ENCODE peak calls at places on chromosomes 6 and 20, in six cellular contexts. One of them, this sample, is unnamed.

GRCh38 chr6:53043626-53044025 is 21.6 kb upstream of the FBXO9 start:
- DNase-seq in GM12878: no peak
- DNase-seq in A549: no peak
- DNase-seq in adrenal gland: no peak
- DNase-seq in upper lobe of left lung: no peak
- DNase-seq in HCT116: no peak
- DNase-seq in this sample: no peak

GRCh38 chr20:24337074-24337473 is 132.4 kb upstream of the SYNDIG1 start:
- DNase-seq in GM12878: no peak
- DNase-seq in A549: no peak
- DNase-seq in adrenal gland: no peak
- DNase-seq in upper lobe of left lung: no peak
- DNase-seq in HCT116: no peak
- DNase-seq in this sample: no peak

GRCh38 chr20:35269055-35269781 is 8.7 kb downstream of the MMP24OS start:
- DNase-seq in GM12878: no peak
- DNase-seq in A549: peak
- DNase-seq in adrenal gland: peak
- DNase-seq in upper lobe of left lung: peak
- DNase-seq in HCT116: no peak
- DNase-seq in this sample: peak

GRCh38 chr6:55668625-55669024 is 89.6 kb upstream of the HMGCLL1 start:
- DNase-seq in GM12878: no peak
- DNase-seq in A549: no peak
- DNase-seq in adrenal gland: no peak
- DNase-seq in upper lobe of left lung: no peak
- DNase-seq in HCT116: no peak
- DNase-seq in this sample: no peak

GRCh38 chr6:27791182-27791939 is 120.8 kb downstream of the OR2B2 start:
- DNase-seq in GM12878: no peak
- DNase-seq in A549: peak
- DNase-seq in adrenal gland: peak
- DNase-seq in upper lobe of left lung: peak
- DNase-seq in HCT116: peak
- DNase-seq in this sample: no peak

GRCh38 chr6:106563614-106564013 is 65.7 kb downstream of the RTN4IP1 start:
- DNase-seq in GM12878: no peak
- DNase-seq in A549: no peak
- DNase-seq in adrenal gland: no peak
- DNase-seq in upper lobe of left lung: no peak
- DNase-seq in HCT116: no peak
- DNase-seq in this sample: no peak

GRCh38 chr20:10611357-10611756 is 62.4 kb downstream of the JAG1 start:
- DNase-seq in GM12878: no peak
- DNase-seq in A549: no peak
- DNase-seq in adrenal gland: peak
- DNase-seq in upper lobe of left lung: no peak
- DNase-seq in HCT116: no peak
- DNase-seq in this sample: no peak

GRCh38 chr6:129671442-129672344 is 38.3 kb downstream of the ARHGAP18 start:
- DNase-seq in GM12878: peak
- DNase-seq in A549: no peak
- DNase-seq in adrenal gland: no peak
- DNase-seq in upper lobe of left lung: peak
- DNase-seq in HCT116: no peak
- DNase-seq in this sample: no peak

GRCh38 chr6:137416376-137417109 is 77.7 kb downstream of the OLIG3 start:
- DNase-seq in GM12878: no peak
- DNase-seq in A549: no peak
- DNase-seq in adrenal gland: no peak
- DNase-seq in upper lobe of left lung: no peak
- DNase-seq in HCT116: no peak
- DNase-seq in this sample: no peak

GRCh38 chr6:143678980-143679379 is 1.2 kb downstream of the PHACTR2 start:
- DNase-seq in GM12878: no peak
- DNase-seq in A549: no peak
- DNase-seq in adrenal gland: no peak
- DNase-seq in upper lobe of left lung: no peak
- DNase-seq in HCT116: no peak
- DNase-seq in this sample: no peak

GRCh38 chr6:70312165-70312564 is 9.3 kb upstream of the COL9A1 start:
- DNase-seq in GM12878: peak
- DNase-seq in A549: no peak
- DNase-seq in adrenal gland: no peak
- DNase-seq in upper lobe of left lung: no peak
- DNase-seq in HCT116: peak
- DNase-seq in this sample: no peak

GRCh38 chr6:149897855-149898744 is at the start of gene RAET1E:
- DNase-seq in GM12878: no peak
- DNase-seq in A549: no peak
- DNase-seq in adrenal gland: peak
- DNase-seq in upper lobe of left lung: no peak
- DNase-seq in HCT116: no peak
- DNase-seq in this sample: peak

GRCh38 chr6:104702126-104702841 is 157.4 kb downstream of the HACE1 start:
- DNase-seq in GM12878: no peak
- DNase-seq in A549: no peak
- DNase-seq in adrenal gland: no peak
- DNase-seq in upper lobe of left lung: no peak
- DNase-seq in HCT116: no peak
- DNase-seq in this sample: no peak

GRCh38 chr6:9646346-9647042 is 768.4 kb downstream of the TFAP2A start:
- DNase-seq in GM12878: no peak
- DNase-seq in A549: no peak
- DNase-seq in adrenal gland: no peak
- DNase-seq in upper lobe of left lung: peak
- DNase-seq in HCT116: no peak
- DNase-seq in this sample: no peak

GRCh38 chr6:13666194-13667105 is 45.2 kb downstream of the RANBP9 start:
- DNase-seq in GM12878: no peak
- DNase-seq in A549: no peak
- DNase-seq in adrenal gland: no peak
- DNase-seq in upper lobe of left lung: no peak
- DNase-seq in HCT116: no peak
- DNase-seq in this sample: no peak

GRCh38 chr6:32181890-32182529 is 2.0 kb downstream of the AGER start:
- DNase-seq in GM12878: no peak
- DNase-seq in A549: no peak
- DNase-seq in adrenal gland: no peak
- DNase-seq in upper lobe of left lung: no peak
- DNase-seq in HCT116: no peak
- DNase-seq in this sample: no peak

GRCh38 chr20:49887251-49887827 is 28.0 kb downstream of the SPATA2 start:
- DNase-seq in GM12878: no peak
- DNase-seq in A549: no peak
- DNase-seq in adrenal gland: peak
- DNase-seq in upper lobe of left lung: no peak
- DNase-seq in HCT116: no peak
- DNase-seq in this sample: no peak

GRCh38 chr20:2652724-2653510 is 485 bp downstream of the NOP56 start:
- DNase-seq in GM12878: no peak
- DNase-seq in A549: no peak
- DNase-seq in adrenal gland: no peak
- DNase-seq in upper lobe of left lung: no peak
- DNase-seq in HCT116: no peak
- DNase-seq in this sample: no peak

GRCh38 chr20:51412991-51413471 is 129.5 kb downstream of the NFATC2 start:
- DNase-seq in GM12878: no peak
- DNase-seq in A549: no peak
- DNase-seq in adrenal gland: no peak
- DNase-seq in upper lobe of left lung: no peak
- DNase-seq in HCT116: no peak
- DNase-seq in this sample: no peak

GRCh38 chr6:161413361-161413771 is 139.5 kb upstream of the AGPAT4 start:
- DNase-seq in GM12878: no peak
- DNase-seq in A549: no peak
- DNase-seq in adrenal gland: no peak
- DNase-seq in upper lobe of left lung: no peak
- DNase-seq in HCT116: no peak
- DNase-seq in this sample: no peak

GRCh38 chr6:31556312-31556711 is 8.9 kb downstream of the NFKBIL1 start:
- DNase-seq in GM12878: no peak
- DNase-seq in A549: no peak
- DNase-seq in adrenal gland: no peak
- DNase-seq in upper lobe of left lung: no peak
- DNase-seq in HCT116: no peak
- DNase-seq in this sample: no peak

GRCh38 chr20:61833807-61834610 is 231.7 kb downstream of the TAF4 start:
- DNase-seq in GM12878: no peak
- DNase-seq in A549: no peak
- DNase-seq in adrenal gland: no peak
- DNase-seq in upper lobe of left lung: no peak
- DNase-seq in HCT116: no peak
- DNase-seq in this sample: no peak

DNA sequence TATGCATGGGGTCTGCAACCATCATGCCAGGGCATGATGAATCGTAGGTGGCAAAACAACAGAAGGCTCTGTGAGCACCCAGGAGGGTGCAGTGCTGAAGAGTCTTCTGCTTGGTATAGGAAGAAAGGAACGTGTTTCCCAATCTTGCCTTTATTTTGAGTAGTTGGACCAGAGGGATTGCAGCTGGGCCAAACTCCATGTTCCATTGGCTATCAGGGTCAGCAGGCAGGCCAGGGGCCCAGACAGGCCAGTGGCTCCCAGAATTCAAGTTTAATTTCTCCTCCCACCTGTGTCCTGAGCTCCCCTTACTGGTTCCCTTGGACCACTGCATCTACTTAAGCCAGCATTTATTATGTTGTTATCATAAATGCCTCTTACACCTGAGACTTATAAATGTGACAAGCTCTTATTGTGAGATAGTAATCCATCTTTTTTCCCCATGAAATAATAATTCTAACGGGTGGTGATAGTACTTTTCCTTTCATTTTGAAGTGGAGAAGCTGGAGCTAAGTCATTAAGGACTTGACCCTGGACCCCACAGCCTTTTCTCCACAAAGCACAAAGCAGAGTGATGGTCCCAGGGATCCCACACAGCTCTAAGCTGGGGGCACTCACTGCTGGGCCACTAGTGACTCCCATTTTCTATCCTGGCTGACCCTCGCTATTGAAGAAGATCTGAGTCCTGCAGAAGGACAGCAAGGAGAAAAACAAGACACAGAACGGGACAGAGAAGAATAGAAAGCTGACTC is 809 bp upstream of the TRIM38 start:
- DNase-seq in GM12878: no peak
- DNase-seq in A549: peak
- DNase-seq in adrenal gland: no peak
- DNase-seq in upper lobe of left lung: no peak
- DNase-seq in HCT116: no peak
- DNase-seq in this sample: no peak
- TF ChIP-seq CTCF in GM12878: peak
- TF ChIP-seq CTCF in A549: no peak
- TF ChIP-seq CTCF in adrenal gland: no peak
- TF ChIP-seq CTCF in upper lobe of left lung: no peak
- TF ChIP-seq CTCF in HCT116: peak
- TF ChIP-seq CTCF in this sample: no peak

GRCh38 chr6:156762547-156762946 is 14.6 kb upstream of the ARID1B start:
- DNase-seq in GM12878: no peak
- DNase-seq in A549: no peak
- DNase-seq in adrenal gland: no peak
- DNase-seq in upper lobe of left lung: no peak
- DNase-seq in HCT116: no peak
- DNase-seq in this sample: no peak

GRCh38 chr6:156771047-156771446 is 6.1 kb upstream of the ARID1B start:
- DNase-seq in GM12878: no peak
- DNase-seq in A549: no peak
- DNase-seq in adrenal gland: no peak
- DNase-seq in upper lobe of left lung: no peak
- DNase-seq in HCT116: no peak
- DNase-seq in this sample: no peak

GRCh38 chr6:156767603-156768467 is 9.3 kb upstream of the ARID1B start:
- DNase-seq in GM12878: peak
- DNase-seq in A549: no peak
- DNase-seq in adrenal gland: no peak
- DNase-seq in upper lobe of left lung: no peak
- DNase-seq in HCT116: no peak
- DNase-seq in this sample: no peak

GRCh38 chr6:156760377-156760776 is 16.8 kb upstream of the ARID1B start:
- DNase-seq in GM12878: no peak
- DNase-seq in A549: no peak
- DNase-seq in adrenal gland: no peak
- DNase-seq in upper lobe of left lung: no peak
- DNase-seq in HCT116: no peak
- DNase-seq in this sample: no peak

DNA sequence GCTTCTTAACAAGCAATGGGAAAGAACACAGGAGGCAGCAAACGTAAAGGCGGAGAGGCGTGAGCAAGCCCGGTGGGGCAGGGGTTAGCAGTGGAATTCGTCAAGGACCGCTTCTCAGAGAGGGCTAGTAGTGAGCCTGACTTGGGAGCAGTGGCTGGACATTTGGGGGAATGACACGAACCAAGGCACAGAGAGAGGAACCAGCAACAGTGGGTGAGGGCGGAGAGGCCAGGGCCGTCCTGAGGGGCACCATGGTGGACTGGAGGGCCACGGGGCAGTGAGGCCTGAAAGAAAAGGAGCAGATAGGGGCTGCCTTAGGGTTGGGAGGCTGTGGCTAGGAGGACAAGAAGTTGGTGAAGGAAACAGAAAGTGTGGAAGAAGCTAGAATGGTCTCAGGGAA is 12.1 kb upstream of the ARID1B start:
- DNase-seq in GM12878: no peak
- DNase-seq in A549: no peak
- DNase-seq in adrenal gland: no peak
- DNase-seq in upper lobe of left lung: no peak
- DNase-seq in HCT116: no peak
- DNase-seq in this sample: no peak
- H3K4me3 ChIP-seq in GM12878: no peak
- H3K4me3 ChIP-seq in A549: no peak
- H3K4me3 ChIP-seq in adrenal gland: no peak
- H3K4me3 ChIP-seq in upper lobe of left lung: no peak
- H3K4me3 ChIP-seq in HCT116: no peak
- H3K4me3 ChIP-seq in this sample: no peak

GRCh38 chr6:36027501-36028087 is at the start of gene MAPK14:
- DNase-seq in GM12878: peak
- DNase-seq in A549: peak
- DNase-seq in adrenal gland: peak
- DNase-seq in upper lobe of left lung: peak
- DNase-seq in HCT116: peak
- DNase-seq in this sample: peak
- TF ChIP-seq POLR2A in GM12878: peak
- TF ChIP-seq POLR2A in A549: peak
- TF ChIP-seq POLR2A in adrenal gland: peak
- TF ChIP-seq POLR2A in upper lobe of left lung: peak
- TF ChIP-seq POLR2A in HCT116: peak
- TF ChIP-seq POLR2A in this sample: peak

DNA sequence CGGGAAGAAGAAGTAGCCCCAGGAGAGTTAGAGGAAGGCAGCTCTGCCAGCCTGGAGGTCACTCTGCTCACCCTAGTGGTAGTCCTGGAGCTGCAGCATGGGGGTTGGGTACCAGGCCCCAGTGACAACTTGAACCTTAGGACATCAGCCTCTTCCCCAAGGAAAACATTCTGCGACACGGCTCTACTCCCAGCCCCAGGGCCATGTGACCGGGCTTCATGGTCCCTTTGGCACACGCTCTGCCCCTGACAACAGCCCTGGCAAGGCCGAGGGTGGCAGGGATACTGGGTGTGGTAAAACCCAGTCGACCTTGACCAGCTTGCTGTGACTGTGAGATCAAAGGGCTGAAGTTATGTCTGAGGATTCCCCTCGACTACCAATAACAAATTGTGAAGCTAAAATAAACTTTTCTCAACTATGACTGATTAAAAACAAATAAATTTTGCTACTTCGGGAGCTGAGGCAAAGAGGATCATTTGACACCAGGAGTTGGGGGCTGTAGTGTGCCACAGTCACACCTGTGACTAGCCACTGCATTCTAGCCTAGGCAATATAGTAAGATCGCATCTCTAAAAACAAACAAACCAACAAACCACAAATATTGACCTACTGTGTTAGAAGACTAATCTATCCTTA is 24.4 kb upstream of the ARID1B start:
- DNase-seq in GM12878: peak
- DNase-seq in A549: no peak
- DNase-seq in adrenal gland: peak
- DNase-seq in upper lobe of left lung: peak
- DNase-seq in HCT116: no peak
- DNase-seq in this sample: no peak
- TF ChIP-seq CTCF in GM12878: peak
- TF ChIP-seq CTCF in A549: no peak
- TF ChIP-seq CTCF in adrenal gland: peak
- TF ChIP-seq CTCF in upper lobe of left lung: no peak
- TF ChIP-seq CTCF in HCT116: peak
- TF ChIP-seq CTCF in this sample: no peak